ENCODE peak calls at places on chromosomes 4 and X, in four cellular contexts. X is right lobe of liver, N is neural progenitor cell, A is MM.1S. L is an unnamed sample.

GRCh38 chrX:133045986-133046385 is 50.9 kb downstream of the USP26 start:
- DNase-seq in X (no peak), N (peak), A (peak), L (no peak)

GRCh38 chrX:131728295-131729145 is 184.6 kb downstream of the OR13H1 start:
- DNase-seq in X (no peak), A (peak), N (no peak), L (no peak)

GRCh38 chr4:140653718-140654515 is 85.2 kb upstream of the UCP1 start:
- DNase-seq in N (peak), A (peak), X (no peak), L (peak)

GRCh38 chr4:138875886-138876608 is 139.5 kb upstream of the NOCT start:
- DNase-seq in A (no peak), N (no peak), X (no peak), L (no peak)

GRCh38 chr4:105283501-105283900 is 136.8 kb downstream of the TET2 start:
- DNase-seq in X (no peak), A (no peak), N (no peak), L (no peak)

GRCh38 chr4:140363051-140363450 is 10.4 kb upstream of the SCOC start:
- DNase-seq in A (no peak), N (no peak), X (no peak), L (no peak)

GRCh38 chrX:2552621-2553297 is 52.0 kb upstream of the DHRSX start:
- DNase-seq in A (no peak), N (no peak), X (no peak), L (no peak)

GRCh38 chr4:152085657-152086056 is 324.9 kb upstream of the GATB start:
- DNase-seq in A (no peak), N (no peak), X (no peak), L (no peak)

GRCh38 chr4:87009095-87009648 is 74.4 kb downstream of the AFF1 start:
- DNase-seq in X (no peak), N (no peak), A (no peak), L (peak)

GRCh38 chr4:181488926-181489325 is 754.3 kb upstream of the TENM3 start:
- DNase-seq in A (no peak), N (no peak), X (no peak), L (no peak)

GRCh38 chr4:139560396-139561084 is 4.5 kb upstream of the SETD7 start:
- DNase-seq in X (no peak), A (no peak), N (peak), L (no peak)

GRCh38 chrX:10074241-10074941 is 82.4 kb upstream of the CLCN4 start:
- DNase-seq in A (no peak), X (peak), N (no peak), L (no peak)

GRCh38 chrX:14362731-14363130 is 166.6 kb upstream of the GLRA2 start:
- DNase-seq in A (no peak), N (no peak), X (no peak), L (peak)

GRCh38 chr4:26525751-26526150 is 35.5 kb upstream of the CCKAR start:
- DNase-seq in N (no peak), A (no peak), X (no peak), L (no peak)

GRCh38 chr4:110854021-110854678 is 231.3 kb upstream of the PITX2 start:
- DNase-seq in N (no peak), X (no peak), A (no peak), L (peak)

GRCh38 chr4:110130578-110131358 is 67.6 kb downstream of the ELOVL6 start:
- DNase-seq in A (no peak), X (no peak), N (no peak), L (no peak)

GRCh38 chr4:80045831-80046230 is 27.2 kb downstream of the ANTXR2 start:
- DNase-seq in X (no peak), N (no peak), A (no peak), L (no peak)

GRCh38 chr4:15420642-15421041 is 7.2 kb upstream of the C1QTNF7 start:
- DNase-seq in N (no peak), X (no peak), A (no peak), L (peak)

GRCh38 chr4:72375050-72375736 is 193.8 kb downstream of the ADAMTS3 start:
- DNase-seq in N (no peak), X (no peak), A (no peak), L (no peak)

GRCh38 chr4:38132140-38132673 is 172.0 kb downstream of the PTTG2 start:
- DNase-seq in A (peak), N (peak), X (peak), L (no peak)

GRCh38 chr4:91436556-91436955 is 867.2 kb upstream of the GRID2 start:
- DNase-seq in X (no peak), N (no peak), A (peak), L (no peak)

GRCh38 chr4:147173797-147174196 is 228.1 kb upstream of the TTC29 start:
- DNase-seq in A (no peak), N (peak), X (no peak), L (no peak)

GRCh38 chr4:107736924-107737448 is 17.0 kb upstream of the PAPSS1 start:
- DNase-seq in A (peak), N (peak), X (peak), L (no peak)

GRCh38 chr4:124111922-124112321 is 600.6 kb downstream of the ANKRD50 start:
- DNase-seq in N (peak), A (peak), X (no peak), L (peak)

GRCh38 chr4:100483796-100484195 is 34.0 kb downstream of the EMCN start:
- DNase-seq in A (no peak), N (no peak), X (no peak), L (no peak)

GRCh38 chr4:7427326-7428260 is 7.1 kb downstream of the PSAPL1 start:
- DNase-seq in N (no peak), A (no peak), X (peak), L (no peak)

GRCh38 chrX:67570839-67571238 is 27.0 kb downstream of the AR start:
- DNase-seq in X (no peak), A (no peak), N (no peak), L (no peak)

GRCh38 chr4:156999175-156999517 is 27.5 kb upstream of the PDGFC start:
- DNase-seq in N (no peak), A (no peak), X (peak), L (peak)

GRCh38 chrX:21166302-21166982 is 207.8 kb upstream of the CNKSR2 start:
- DNase-seq in A (no peak), N (no peak), X (no peak), L (peak)

GRCh38 chr4:183611210-183611830 is 47.7 kb downstream of the RWDD4 start:
- DNase-seq in N (no peak), A (no peak), X (no peak), L (no peak)

DNA sequence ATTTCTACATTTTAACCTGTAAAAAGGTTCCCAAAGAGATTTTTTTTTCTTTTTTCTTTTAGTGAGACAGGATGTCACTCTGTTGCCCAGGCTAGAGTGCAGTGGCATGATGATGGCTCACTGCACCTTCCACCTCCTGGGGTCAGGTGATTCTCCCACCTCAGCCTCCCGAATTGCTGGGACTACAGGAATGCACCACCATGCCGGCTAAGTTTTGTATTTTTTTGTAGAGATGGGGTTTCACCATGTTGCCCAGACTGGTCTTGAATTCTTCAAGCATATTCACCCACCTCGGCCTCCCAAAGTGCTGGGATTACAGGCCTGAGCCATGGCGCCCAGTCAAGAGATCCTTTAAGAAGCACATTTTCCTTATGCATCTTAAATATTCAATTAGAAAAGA is 12.6 kb downstream of the RHOH start:
- DNase-seq in A (no peak), X (no peak), N (no peak), L (no peak)
- H3K4me3 ChIP-seq in A (no peak), X (no peak), N (no peak), L (no peak)

GRCh38 chrX:542179-542578 is 88.4 kb upstream of the SHOX start:
- DNase-seq in N (no peak), A (no peak), X (no peak), L (no peak)
- TF ChIP-seq CTCF in N (no peak), A (no peak), X (no peak), L (no peak)

DNA sequence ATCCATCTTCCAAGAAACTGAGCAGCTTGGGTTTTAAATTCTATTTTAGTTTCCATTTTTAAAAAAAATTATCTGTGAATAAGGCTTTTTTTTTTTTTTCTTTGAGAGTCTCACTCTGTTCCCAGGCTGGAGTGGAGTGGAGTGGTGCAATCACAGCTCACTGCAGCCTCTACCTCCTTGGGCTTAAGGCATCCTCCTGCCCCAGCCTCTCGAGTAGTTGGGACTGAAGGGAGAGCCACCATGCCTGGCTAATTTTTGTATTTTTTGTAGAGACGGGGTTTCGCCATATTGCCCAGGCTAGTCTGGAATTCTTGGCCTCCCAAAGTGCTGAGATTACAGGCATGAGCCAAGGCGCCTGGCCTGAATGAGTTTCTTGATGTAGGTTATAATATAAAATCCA is 1.4 kb downstream of the ENOPH1 start:
- DNase-seq in X (no peak), N (no peak), A (no peak), L (no peak)
- H3K4me3 ChIP-seq in X (no peak), N (peak), A (peak), L (peak)

GRCh38 chrX:126770179-126770578 is 49.4 kb upstream of the PRR32 start:
- DNase-seq in A (peak), N (peak), X (no peak), L (no peak)
- TF ChIP-seq CTCF in A (peak), N (peak), X (peak), L (peak)

GRCh38 chr4:126731062-126731461 is 901.7 kb upstream of the INTU start:
- DNase-seq in A (no peak), X (no peak), N (no peak), L (no peak)
- H3K4me3 ChIP-seq in A (no peak), X (no peak), N (no peak), L (no peak)

DNA sequence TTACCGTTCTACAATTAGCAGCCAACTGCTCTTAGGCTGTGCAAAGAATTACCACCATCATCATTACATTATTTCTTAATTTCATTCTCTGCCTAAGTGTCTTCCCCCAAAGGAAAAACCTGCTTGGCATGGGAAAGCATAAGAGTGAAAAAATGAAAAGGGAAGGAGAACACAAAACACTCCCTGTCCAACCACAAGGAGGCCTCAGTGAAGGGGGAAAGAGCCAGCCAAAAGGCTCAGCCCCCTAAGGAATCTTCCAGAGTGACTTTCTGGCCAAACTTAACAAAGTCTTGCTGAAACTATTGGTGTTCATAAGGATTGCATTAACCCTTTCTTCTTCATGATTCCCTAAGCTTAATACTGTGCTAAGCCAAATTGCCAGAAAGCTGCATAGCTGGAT is 287.4 kb downstream of the SMARCA1 start:
- DNase-seq in A (no peak), X (no peak), N (no peak), L (no peak)
- TF ChIP-seq CTCF in A (no peak), X (no peak), N (peak), L (no peak)

DNA sequence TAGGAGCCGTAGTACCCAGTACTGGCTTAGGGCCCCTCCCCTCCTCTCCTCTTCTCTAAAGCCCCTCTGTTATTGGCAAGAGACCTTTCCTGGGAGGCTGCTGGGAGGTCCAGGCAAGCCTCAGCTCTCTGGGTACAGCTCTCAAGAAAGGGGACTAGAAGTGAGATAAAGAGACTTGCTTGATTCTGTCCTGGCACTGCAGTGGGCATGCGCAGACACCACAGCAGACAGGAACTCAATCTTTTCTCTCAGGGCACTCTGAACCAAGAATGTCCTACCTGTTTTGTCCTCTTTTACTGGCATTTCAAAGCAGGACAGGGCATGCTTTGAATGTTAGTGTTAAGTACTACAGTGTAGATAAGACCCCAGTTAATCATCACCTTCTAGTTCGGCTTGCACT is 74.9 kb downstream of the NYX start:
- DNase-seq in A (no peak), N (no peak), X (no peak), L (no peak)
- H3K4me3 ChIP-seq in A (no peak), N (no peak), X (no peak), L (no peak)

GRCh38 chr4:126396703-126397102 is 1081.9 kb downstream of the FAT4 start:
- DNase-seq in X (no peak), N (no peak), A (no peak), L (no peak)
- TF ChIP-seq CTCF in X (peak), N (no peak), A (peak), L (no peak)

GRCh38 chr4:41692717-41693345 is 55.7 kb downstream of the PHOX2B start:
- DNase-seq in N (peak), X (peak), A (peak), L (no peak)
- H3K4me3 ChIP-seq in N (no peak), X (no peak), A (peak), L (no peak)